ENCODE peak calls at places on chromosomes 6 and 20, in nine cellular contexts. One of them, this sample, is unnamed.

GRCh38 chr6:287500-287883 is 4.8 kb upstream of the DUSP22 start:
- DNase-seq in choroid plexus epithelial cell: no peak
- DNase-seq in lower lobe of right lung: no peak
- DNase-seq in SHP77: no peak
- DNase-seq in activated CD4-positive, alpha-beta memory T cell treated with anti-CD3 and anti-CD28 coated beads for 36 hours: no peak
- DNase-seq in Peyer's patch: no peak
- DNase-seq in HEK293T: no peak
- DNase-seq in body of pancreas: no peak
- DNase-seq in NCI-H2081: no peak
- DNase-seq in this sample: no peak

GRCh38 chr6:41780623-41781301 is at the start of gene PRICKLE4:
- DNase-seq in choroid plexus epithelial cell: peak; percentile 34
- DNase-seq in lower lobe of right lung: peak; percentile 71
- DNase-seq in SHP77: no peak
- DNase-seq in activated CD4-positive, alpha-beta memory T cell treated with anti-CD3 and anti-CD28 coated beads for 36 hours: no peak
- DNase-seq in Peyer's patch: no peak
- DNase-seq in HEK293T: no peak
- DNase-seq in body of pancreas: peak; percentile 90
- DNase-seq in NCI-H2081: no peak
- DNase-seq in this sample: peak; percentile 52

GRCh38 chr6:36643967-36644366 is 34.5 kb upstream of the CDKN1A start:
- DNase-seq in choroid plexus epithelial cell: no peak
- DNase-seq in lower lobe of right lung: no peak
- DNase-seq in SHP77: no peak
- DNase-seq in activated CD4-positive, alpha-beta memory T cell treated with anti-CD3 and anti-CD28 coated beads for 36 hours: no peak
- DNase-seq in Peyer's patch: no peak
- DNase-seq in HEK293T: no peak
- DNase-seq in body of pancreas: no peak
- DNase-seq in NCI-H2081: no peak
- DNase-seq in this sample: no peak

GRCh38 chr6:8315154-8315553 is 120.2 kb downstream of the SLC35B3 start:
- DNase-seq in choroid plexus epithelial cell: no peak
- DNase-seq in lower lobe of right lung: no peak
- DNase-seq in SHP77: no peak
- DNase-seq in activated CD4-positive, alpha-beta memory T cell treated with anti-CD3 and anti-CD28 coated beads for 36 hours: no peak
- DNase-seq in Peyer's patch: no peak
- DNase-seq in HEK293T: no peak
- DNase-seq in body of pancreas: no peak
- DNase-seq in NCI-H2081: no peak
- DNase-seq in this sample: no peak

GRCh38 chr6:134928151-134928917 is 21.6 kb downstream of the ALDH8A1 start:
- DNase-seq in choroid plexus epithelial cell: no peak
- DNase-seq in lower lobe of right lung: no peak
- DNase-seq in SHP77: no peak
- DNase-seq in activated CD4-positive, alpha-beta memory T cell treated with anti-CD3 and anti-CD28 coated beads for 36 hours: no peak
- DNase-seq in Peyer's patch: no peak
- DNase-seq in HEK293T: no peak
- DNase-seq in body of pancreas: no peak
- DNase-seq in NCI-H2081: no peak
- DNase-seq in this sample: no peak

GRCh38 chr20:43458422-43458924 is 777 bp downstream of the SRSF6 start:
- DNase-seq in choroid plexus epithelial cell: peak; percentile 43
- DNase-seq in lower lobe of right lung: no peak
- DNase-seq in SHP77: no peak
- DNase-seq in activated CD4-positive, alpha-beta memory T cell treated with anti-CD3 and anti-CD28 coated beads for 36 hours: no peak
- DNase-seq in Peyer's patch: no peak
- DNase-seq in HEK293T: no peak
- DNase-seq in body of pancreas: no peak
- DNase-seq in NCI-H2081: peak; percentile 13
- DNase-seq in this sample: no peak

GRCh38 chr20:52432740-52433139 is 241.2 kb upstream of the ZFP64 start:
- DNase-seq in choroid plexus epithelial cell: no peak
- DNase-seq in lower lobe of right lung: no peak
- DNase-seq in SHP77: no peak
- DNase-seq in activated CD4-positive, alpha-beta memory T cell treated with anti-CD3 and anti-CD28 coated beads for 36 hours: no peak
- DNase-seq in Peyer's patch: no peak
- DNase-seq in HEK293T: no peak
- DNase-seq in body of pancreas: no peak
- DNase-seq in NCI-H2081: no peak
- DNase-seq in this sample: no peak

GRCh38 chr6:141653590-141653989 is 479.1 kb upstream of the GJE1 start:
- DNase-seq in choroid plexus epithelial cell: peak; percentile 19
- DNase-seq in lower lobe of right lung: no peak
- DNase-seq in SHP77: peak; percentile 10
- DNase-seq in activated CD4-positive, alpha-beta memory T cell treated with anti-CD3 and anti-CD28 coated beads for 36 hours: no peak
- DNase-seq in Peyer's patch: no peak
- DNase-seq in HEK293T: no peak
- DNase-seq in body of pancreas: no peak
- DNase-seq in NCI-H2081: no peak
- DNase-seq in this sample: peak; percentile 8

GRCh38 chr6:141783595-141783994 is 349.1 kb upstream of the GJE1 start:
- DNase-seq in choroid plexus epithelial cell: no peak
- DNase-seq in lower lobe of right lung: no peak
- DNase-seq in SHP77: no peak
- DNase-seq in activated CD4-positive, alpha-beta memory T cell treated with anti-CD3 and anti-CD28 coated beads for 36 hours: no peak
- DNase-seq in Peyer's patch: no peak
- DNase-seq in HEK293T: no peak
- DNase-seq in body of pancreas: no peak
- DNase-seq in NCI-H2081: no peak
- DNase-seq in this sample: no peak

GRCh38 chr6:71190809-71191208 is 97.8 kb upstream of the OGFRL1 start:
- DNase-seq in choroid plexus epithelial cell: peak; percentile 72
- DNase-seq in lower lobe of right lung: no peak
- DNase-seq in SHP77: no peak
- DNase-seq in activated CD4-positive, alpha-beta memory T cell treated with anti-CD3 and anti-CD28 coated beads for 36 hours: no peak
- DNase-seq in Peyer's patch: no peak
- DNase-seq in HEK293T: no peak
- DNase-seq in body of pancreas: no peak
- DNase-seq in NCI-H2081: no peak
- DNase-seq in this sample: peak; percentile 41

GRCh38 chr6:146289816-146290588 is 253.6 kb upstream of the RAB32 start:
- DNase-seq in choroid plexus epithelial cell: peak; percentile 93
- DNase-seq in lower lobe of right lung: no peak
- DNase-seq in SHP77: no peak
- DNase-seq in activated CD4-positive, alpha-beta memory T cell treated with anti-CD3 and anti-CD28 coated beads for 36 hours: no peak
- DNase-seq in Peyer's patch: no peak
- DNase-seq in HEK293T: no peak
- DNase-seq in body of pancreas: peak; percentile 8
- DNase-seq in NCI-H2081: no peak
- DNase-seq in this sample: peak; percentile 25

This sample was measured in hepatocyte.